ENCODE peak calls at places on chromosome 14, in eight cellular contexts. Y is lower lobe of right lung; B is activated CD4-positive, CD25-positive, alpha-beta regulatory T cell treated with anti-CD3 and anti-CD28 coated beads, Interleukin-2, amount 50 U/mL, for 16 hours; G is stimulated activated CD8-positive, alpha-beta memory T cell treated with anti-CD3 and anti-CD28 coated beads, Interleukin-7, amount 100 ng/mL, for 4 hours; Q is Kasumi-1; J is MCF 10A; K is NCI-H1417 treated with DMSO at 0.1 percent for 48 hours; F is NCI-H1694 treated with DMSO at 0.1 percent for 48 hours. V is an unnamed sample.

GRCh38 chr14:93132472-93133065 is 16.8 kb upstream of the ITPK1 start:
- DNase-seq in Y (no peak), B (no peak), G (no peak), Q (peak), J (peak), K (no peak), F (peak), V (no peak)

GRCh38 chr14:73785834-73786631 is 65.6 kb upstream of the PTGR2 start:
- DNase-seq in Y (peak), B (peak), G (peak), Q (peak), J (peak), K (no peak), F (no peak), V (peak)

GRCh38 chr14:39641224-39641623 is 209.0 kb upstream of the FBXO33 start:
- DNase-seq in Y (no peak), B (no peak), G (no peak), Q (no peak), J (no peak), K (no peak), F (no peak), V (no peak)

GRCh38 chr14:66137076-66137475 is 349.1 kb upstream of the CCDC196 start:
- DNase-seq in Y (no peak), B (no peak), G (no peak), Q (no peak), J (no peak), K (no peak), F (peak), V (no peak)

GRCh38 chr14:91456283-91456682 is 38.7 kb upstream of the CCDC88C start:
- DNase-seq in Y (no peak), B (no peak), G (no peak), Q (no peak), J (no peak), K (no peak), F (no peak), V (no peak)

GRCh38 chr14:105761842-105762241 is 235.5 kb downstream of the TMEM121 start:
- DNase-seq in Y (no peak), B (no peak), G (no peak), Q (no peak), J (no peak), K (no peak), F (no peak), V (no peak)

GRCh38 chr14:24837280-24838046 is 203.5 kb upstream of the GZMB start:
- DNase-seq in Y (no peak), B (no peak), G (no peak), Q (no peak), J (no peak), K (no peak), F (no peak), V (no peak)

GRCh38 chr14:103679351-103679750 is 35.9 kb downstream of the XRCC3 start:
- DNase-seq in Y (peak), B (no peak), G (no peak), Q (peak), J (no peak), K (no peak), F (peak), V (peak)

GRCh38 chr14:61749264-61749663 is 13.0 kb upstream of the SNAPC1 start:
- DNase-seq in Y (no peak), B (no peak), G (no peak), Q (peak), J (peak), K (no peak), F (no peak), V (no peak)

GRCh38 chr14:52012635-52013034 is 23.3 kb downstream of the RTRAF start:
- DNase-seq in Y (no peak), B (no peak), G (no peak), Q (no peak), J (peak), K (no peak), F (no peak), V (no peak)

GRCh38 chr14:52328286-52328685 is 14.2 kb downstream of the PTGER2 start:
- DNase-seq in Y (no peak), B (no peak), G (no peak), Q (no peak), J (peak), K (no peak), F (no peak), V (no peak)

GRCh38 chr14:72774894-72775620 is 118.8 kb downstream of the DPF3 start:
- DNase-seq in Y (no peak), B (no peak), G (no peak), Q (no peak), J (no peak), K (no peak), F (peak), V (no peak)

GRCh38 chr14:60204843-60205774 is 39.9 kb upstream of the DHRS7 start:
- DNase-seq in Y (no peak), B (no peak), G (no peak), Q (no peak), J (no peak), K (no peak), F (no peak), V (no peak)

GRCh38 chr14:79967453-79967852 is 243.9 kb downstream of the DIO2 start:
- DNase-seq in Y (no peak), B (no peak), G (no peak), Q (no peak), J (no peak), K (no peak), F (no peak), V (no peak)

GRCh38 chr14:51844482-51844881 is 15.9 kb upstream of the GNG2 start:
- DNase-seq in Y (no peak), B (no peak), G (no peak), Q (no peak), J (no peak), K (no peak), F (no peak), V (no peak)

GRCh38 chr14:102363182-102363952 is 626 bp downstream of the TECPR2 start:
- DNase-seq in Y (peak), B (no peak), G (no peak), Q (peak), J (peak), K (no peak), F (no peak), V (no peak)

GRCh38 chr14:99080306-99080705 is 191.7 kb downstream of the BCL11B start:
- DNase-seq in Y (no peak), B (no peak), G (no peak), Q (no peak), J (no peak), K (no peak), F (no peak), V (no peak)

GRCh38 chr14:103279129-103280025 is 54.7 kb upstream of the EIF5 start:
- DNase-seq in Y (no peak), B (no peak), G (no peak), Q (no peak), J (no peak), K (no peak), F (no peak), V (no peak)

GRCh38 chr14:97185186-97185585 is 388.0 kb downstream of the VRK1 start:
- DNase-seq in Y (no peak), B (no peak), G (no peak), Q (no peak), J (peak), K (peak), F (peak), V (no peak)

GRCh38 chr14:92499216-92499615 is 14.4 kb upstream of the RIN3 start:
- DNase-seq in Y (no peak), B (no peak), G (no peak), Q (no peak), J (no peak), K (no peak), F (no peak), V (no peak)

GRCh38 chr14:100782516-100783320 is 43.2 kb upstream of the MEG3 start:
- DNase-seq in Y (no peak), B (no peak), G (no peak), Q (no peak), J (no peak), K (peak), F (no peak), V (no peak)

GRCh38 chr14:34160619-34161018 is 209.7 kb upstream of the EGLN3 start:
- DNase-seq in Y (no peak), B (no peak), G (no peak), Q (no peak), J (no peak), K (no peak), F (no peak), V (no peak)

GRCh38 chr14:22726012-22726411 is 40.5 kb upstream of the OXA1L start:
- DNase-seq in Y (no peak), B (no peak), G (no peak), Q (no peak), J (no peak), K (no peak), F (no peak), V (no peak)

GRCh38 chr14:99382071-99382640 is 98.5 kb downstream of the SETD3 start:
- DNase-seq in Y (no peak), B (no peak), G (no peak), Q (no peak), J (no peak), K (no peak), F (no peak), V (no peak)

GRCh38 chr14:102606296-102606695 is 13.8 kb downstream of the RCOR1 start:
- DNase-seq in Y (no peak), B (no peak), G (no peak), Q (no peak), J (no peak), K (no peak), F (no peak), V (no peak)

GRCh38 chr14:37625597-37626595 is 30.5 kb downstream of the TTC6 start:
- DNase-seq in Y (no peak), B (no peak), G (no peak), Q (no peak), J (no peak), K (no peak), F (no peak), V (no peak)

GRCh38 chr14:104968541-104969401 is 9.4 kb downstream of the AHNAK2 start:
- DNase-seq in Y (peak), B (no peak), G (no peak), Q (no peak), J (peak), K (no peak), F (no peak), V (no peak)

GRCh38 chr14:21987937-21988336 is 314.3 kb upstream of the OR4E1 start:
- DNase-seq in Y (no peak), B (no peak), G (no peak), Q (peak), J (peak), K (no peak), F (no peak), V (no peak)

GRCh38 chr14:56561586-56561985 is 18.0 kb upstream of the TMEM260 start:
- DNase-seq in Y (no peak), B (no peak), G (no peak), Q (no peak), J (no peak), K (no peak), F (no peak), V (no peak)

V was measured in activated T-helper 1 cell treated with Interleukin-2 at 50 U/mL for 16 hours.